ENCODE peak calls at places on chromosomes 1 and 21, in five cellular contexts. H is HepG2, V is GM12878, M is K562, R is H1. O is an unnamed sample.

GRCh38 chr1:41618066-41618825 is 133.8 kb upstream of the EDN2 start:
- DNase-seq in H (no peak), V (no peak), M (no peak), R (no peak), O (no peak)

GRCh38 chr1:201085902-201086735 is 26.1 kb downstream of the CACNA1S start:
- DNase-seq in H (peak; percentile 36), V (no peak), M (peak; percentile 81), R (peak; percentile 25), O (peak; percentile 61)

GRCh38 chr1:53346814-53347176 is 18.9 kb upstream of the LRP8 start:
- DNase-seq in H (no peak), V (no peak), M (no peak), R (no peak), O (no peak)

GRCh38 chr21:32819702-32820101 is 48.1 kb upstream of the PAXBP1 start:
- DNase-seq in H (no peak), V (no peak), M (no peak), R (no peak), O (no peak)

GRCh38 chr1:64933296-64934070 is 32.9 kb downstream of the JAK1 start:
- DNase-seq in H (no peak), V (no peak), M (no peak), R (no peak), O (no peak)

GRCh38 chr1:10637400-10637799 is 159.0 kb downstream of the CASZ1 start:
- DNase-seq in H (no peak), V (no peak), M (no peak), R (no peak), O (no peak)

GRCh38 chr1:180163044-180163443 is 8.4 kb downstream of the QSOX1 start:
- DNase-seq in H (no peak), V (no peak), M (no peak), R (no peak), O (no peak)

GRCh38 chr1:61742620-61743431 is 546 bp downstream of the PATJ start:
- DNase-seq in H (peak; percentile 12), V (no peak), M (no peak), R (no peak), O (peak; percentile 36)

GRCh38 chr1:154963643-154964042 is 2.1 kb upstream of the PYGO2 start:
- DNase-seq in H (no peak), V (no peak), M (no peak), R (no peak), O (no peak)

GRCh38 chr1:203396595-203397194 is 45.8 kb upstream of the FMOD start:
- DNase-seq in H (no peak), V (no peak), M (no peak), R (no peak), O (no peak)

GRCh38 chr1:64474639-64475038 is 4.7 kb downstream of the CACHD1 start:
- DNase-seq in H (no peak), V (no peak), M (no peak), R (no peak), O (no peak)

GRCh38 chr1:228366851-228367741 is 39.5 kb downstream of the TRIM11 start:
- DNase-seq in H (no peak), V (no peak), M (no peak), R (no peak), O (no peak)

GRCh38 chr21:16570196-16570595 is 840.4 kb downstream of the USP25 start:
- DNase-seq in H (no peak), V (no peak), M (no peak), R (no peak), O (no peak)

GRCh38 chr1:28601696-28602095 is 9.6 kb downstream of the RAB42 start:
- DNase-seq in H (no peak), V (no peak), M (no peak), R (no peak), O (no peak)

GRCh38 chr1:18955442-18956188 is 861 bp downstream of the IFFO2 start:
- DNase-seq in H (no peak), V (no peak), M (peak; percentile 47), R (no peak), O (no peak)

GRCh38 chr21:45097827-45098387 is 23.5 kb downstream of the ADARB1 start:
- DNase-seq in H (no peak), V (no peak), M (no peak), R (no peak), O (no peak)

GRCh38 chr21:33914188-33914587 is 1.4 kb downstream of the ATP5PO start:
- DNase-seq in H (no peak), V (no peak), M (no peak), R (no peak), O (no peak)
- H3K4me3 ChIP-seq in H (no peak overlapping the region), V (peak overlapping the region; percentile 87), M (peak overlapping the region; percentile 86), R (peak overlapping the region; percentile 95), O (no peak overlapping the region)

DNA sequence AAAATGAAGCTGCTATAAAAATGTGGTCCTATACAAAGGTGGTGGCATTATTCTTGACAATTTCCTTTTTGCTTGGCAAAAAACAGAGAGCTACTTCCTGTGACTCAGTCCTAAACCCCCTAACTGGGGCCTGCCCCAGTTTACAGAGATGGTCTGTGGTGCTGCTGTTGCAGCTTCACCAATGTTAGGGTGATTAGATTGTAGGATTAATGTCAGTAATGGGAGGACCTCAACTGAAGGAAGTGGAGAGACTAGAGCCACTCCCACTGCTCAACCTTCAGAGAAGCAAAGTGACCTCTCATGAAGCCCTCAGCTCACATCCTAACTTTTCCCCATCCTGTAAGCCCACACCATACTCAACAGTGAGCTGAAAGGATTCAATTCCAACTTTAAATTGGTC is 3.6 kb downstream of the S100A6 start:
- DNase-seq in H (no peak), V (no peak), M (no peak), R (no peak), O (no peak)
- TF ChIP-seq KDM1A in H (no peak), V (no peak), M (no peak), R (no peak), O (no peak)

GRCh38 chr1:167663002-167663772 is 33.2 kb downstream of the RCSD1 start:
- DNase-seq in H (no peak), V (peak; percentile 60), M (peak; percentile 54), R (no peak), O (peak; percentile 57)

GRCh38 chr1:167658574-167659328 is 28.7 kb downstream of the RCSD1 start:
- DNase-seq in H (no peak), V (no peak), M (no peak), R (no peak), O (no peak)

GRCh38 chr1:167659440-167659839 is 29.4 kb downstream of the RCSD1 start:
- DNase-seq in H (no peak), V (no peak), M (no peak), R (no peak), O (peak; percentile 17)

GRCh38 chr1:167659876-167660275 is 29.8 kb downstream of the RCSD1 start:
- DNase-seq in H (no peak), V (no peak), M (no peak), R (no peak), O (no peak)

DNA sequence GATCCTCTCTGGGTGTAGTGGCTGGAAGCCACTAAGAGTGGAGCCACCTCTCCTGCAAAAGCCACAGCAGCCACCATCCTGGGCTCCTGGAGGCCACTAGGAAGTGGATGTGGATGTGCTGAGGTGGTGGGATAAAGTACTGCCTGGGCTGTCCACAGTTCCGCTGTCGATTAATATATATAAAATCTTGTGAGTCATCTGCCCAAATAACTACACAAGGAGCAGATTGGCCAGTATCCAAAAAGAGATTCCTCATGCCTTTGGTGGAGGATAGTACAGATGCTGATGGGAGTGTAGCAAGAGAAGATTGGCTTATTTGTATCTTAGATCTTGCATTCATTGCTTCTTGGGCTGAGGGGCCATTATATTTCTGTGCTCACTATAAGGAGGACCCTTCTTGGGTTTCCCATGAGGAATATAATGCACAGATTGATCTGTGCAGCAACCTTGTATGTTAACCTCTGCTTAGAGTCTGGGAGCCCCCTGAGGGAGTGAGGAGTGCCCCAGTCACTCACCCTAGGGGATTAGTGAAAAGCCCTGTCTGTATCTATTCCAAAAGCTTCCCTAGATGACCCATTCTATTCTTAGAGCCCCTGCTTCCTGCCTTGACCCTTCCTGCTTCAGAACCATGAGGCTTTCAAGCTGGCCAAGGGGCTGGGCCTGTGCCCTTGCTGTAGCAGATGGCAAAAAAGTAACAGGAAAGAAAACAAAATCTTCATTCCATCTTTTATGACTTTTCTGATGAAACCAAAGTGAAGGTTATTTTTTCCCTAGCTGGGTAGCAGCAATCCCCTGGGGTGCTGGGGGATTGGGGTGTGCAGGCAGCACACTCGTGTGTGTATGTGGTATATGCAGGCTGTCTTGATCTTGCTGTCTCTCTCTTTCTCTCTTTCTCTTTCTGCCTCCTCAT is 31.8 kb downstream of the RCSD1 start:
- DNase-seq in H (no peak), V (no peak), M (no peak), R (no peak), O (peak; percentile 47)
- TF ChIP-seq RFX5 in H (no peak), V (no peak), M (no peak), R (no peak), O (no peak)

GRCh38 chr1:47331875-47332274 is 1.7 kb upstream of the CMPK1 start:
- DNase-seq in H (no peak), V (no peak), M (no peak), R (no peak), O (no peak)
- H3K4me3 ChIP-seq in H (no peak overlapping the region), V (no peak overlapping the region), M (no peak overlapping the region), R (no peak overlapping the region), O (no peak overlapping the region)

DNA sequence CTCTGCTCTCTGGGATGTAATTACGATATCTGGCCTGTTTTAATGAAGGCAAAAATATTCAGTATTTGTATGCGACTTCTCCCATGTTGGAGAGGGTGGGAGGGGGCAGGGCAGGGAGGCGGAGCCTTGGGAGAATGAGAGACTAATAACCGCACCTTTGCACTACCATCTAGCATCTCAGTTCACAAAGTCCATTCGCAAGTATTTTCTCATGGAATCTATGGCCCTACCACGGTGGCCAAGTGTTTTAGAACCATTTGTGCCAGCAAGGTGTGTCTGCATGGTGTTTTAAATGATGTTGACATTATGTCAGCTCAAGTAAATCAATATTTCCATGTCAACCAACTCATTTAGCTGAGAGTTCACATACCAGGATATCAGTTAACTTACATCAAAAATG is 14.3 kb upstream of the BLACAT1 start:
- DNase-seq in H (no peak), V (no peak), M (no peak), R (no peak), O (no peak)
- TF ChIP-seq KDM1A in H (no peak), V (no peak), M (no peak), R (no peak), O (no peak)

DNA sequence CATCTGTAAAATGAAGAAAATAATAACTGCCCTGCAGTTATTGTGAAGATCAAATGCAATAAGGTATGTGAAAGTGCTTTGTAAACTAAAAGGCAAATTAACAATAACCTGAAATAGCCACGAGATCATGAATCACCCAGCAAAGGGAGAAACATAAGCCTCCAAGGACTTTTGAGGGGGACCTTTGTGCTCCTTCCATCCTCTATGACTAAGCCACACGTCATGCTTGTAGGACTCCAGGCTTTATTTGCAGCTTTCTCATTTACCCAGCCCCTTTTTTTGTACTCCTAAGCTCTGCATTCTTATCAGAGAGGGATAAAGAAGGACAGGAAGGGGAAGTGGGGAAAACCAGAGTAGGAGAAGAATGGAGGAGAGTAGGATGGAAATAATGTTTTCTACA is 115.1 kb downstream of the PROX1 start:
- DNase-seq in H (peak; percentile 81), V (no peak), M (no peak), R (no peak), O (peak; percentile 44)
- TF ChIP-seq RFX5 in H (no peak), V (no peak), M (no peak), R (no peak), O (no peak)

O was measured in A549.